ENCODE peak calls at places on chromosomes 11 and 22, in seven cellular contexts. P is EH; B is head of caudate nucleus; S is GM23248; J is fibroblast of villous mesenchyme; K is activated effector memory CD4-positive, alpha-beta T cell treated with anti-CD3 and anti-CD28 coated beads, Interleukin-2, amount 50 U/mL, for 16 hours; H is renal cortical epithelial cell. A is an unnamed sample.

GRCh38 chr11:76805206-76805913 is 22.2 kb downstream of the TSKU start:
- DNase-seq in P (peak; percentile 49), B (no peak), S (peak; percentile 56), J (peak; percentile 76), K (peak; percentile 76), H (no peak), A (peak; percentile 37)

GRCh38 chr11:120756931-120757330 is 245.4 kb downstream of the GRIK4 start:
- DNase-seq in P (no peak), B (no peak), S (no peak), J (no peak), K (no peak), H (no peak), A (no peak)

GRCh38 chr22:49975543-49976389 is 15.2 kb downstream of the PIM3 start:
- DNase-seq in P (no peak), B (peak; percentile 17), S (peak; percentile 28), J (no peak), K (peak; percentile 81), H (no peak), A (no peak)

GRCh38 chr22:39435616-39436015 is 21.2 kb upstream of the MGAT3 start:
- DNase-seq in P (no peak), B (no peak), S (no peak), J (no peak), K (no peak), H (no peak), A (no peak)

GRCh38 chr22:43144949-43145348 is 1.8 kb upstream of the MCAT start:
- DNase-seq in P (no peak), B (no peak), S (no peak), J (no peak), K (no peak), H (no peak), A (no peak)

GRCh38 chr22:43418079-43418825 is 6.4 kb downstream of the MPPED1 start:
- DNase-seq in P (no peak), B (no peak), S (no peak), J (no peak), K (no peak), H (no peak), A (no peak)

GRCh38 chr11:124865902-124866851 is 945 bp downstream of the ROBO3 start:
- DNase-seq in P (peak; percentile 32), B (peak; percentile 66), S (peak; percentile 75), J (peak; percentile 37), K (peak; percentile 82), H (no peak), A (peak; percentile 35)

GRCh38 chr11:130675917-130676316 is 227.5 kb downstream of the ADAMTS15 start:
- DNase-seq in P (no peak), B (no peak), S (peak; percentile 39), J (no peak), K (no peak), H (no peak), A (peak; percentile 26)

GRCh38 chr11:125251956-125252355 is 87.4 kb downstream of the PKNOX2 start:
- DNase-seq in P (no peak), B (no peak), S (no peak), J (no peak), K (no peak), H (no peak), A (no peak)

GRCh38 chr22:37739000-37739399 is 42.2 kb downstream of the TRIOBP start:
- DNase-seq in P (no peak), B (no peak), S (peak; percentile 79), J (peak; percentile 90), K (no peak), H (no peak), A (peak; percentile 83)

GRCh38 chr11:68314203-68314885 is 2.0 kb downstream of the LRP5 start:
- DNase-seq in P (peak; percentile 19), B (no peak), S (no peak), J (no peak), K (no peak), H (no peak), A (no peak)

GRCh38 chr11:75946531-75947530 is 131.8 kb downstream of the UVRAG start:
- DNase-seq in P (peak; percentile 46), B (no peak), S (peak; percentile 9), J (peak; percentile 80), K (no peak), H (peak; percentile 7), A (peak; percentile 79)

GRCh38 chr11:38577769-38578168 is 1979.7 kb upstream of the RAG2 start:
- DNase-seq in P (no peak), B (no peak), S (no peak), J (no peak), K (no peak), H (no peak), A (no peak)

GRCh38 chr22:30266445-30267381 is at the start of gene OSM:
- DNase-seq in P (no peak), B (peak; percentile 37), S (no peak), J (no peak), K (peak; percentile 86), H (no peak), A (no peak)

GRCh38 chr22:29190051-29190450 is 15.6 kb upstream of the EMID1 start:
- DNase-seq in P (no peak), B (no peak), S (no peak), J (no peak), K (no peak), H (no peak), A (no peak)

GRCh38 chr11:19701421-19701820 is 11.2 kb upstream of the NAV2 start:
- DNase-seq in P (no peak), B (no peak), S (peak; percentile 41), J (no peak), K (no peak), H (no peak), A (no peak)

GRCh38 chr11:71504526-71504925 is 22.5 kb upstream of the KRTAP5-7 start:
- DNase-seq in P (no peak), B (peak; percentile 29), S (no peak), J (no peak), K (no peak), H (no peak), A (no peak)

GRCh38 chr22:31734512-31734911 is 15.4 kb downstream of the PRR14L start:
- DNase-seq in P (peak; percentile 75), B (no peak), S (peak; percentile 81), J (peak; percentile 56), K (no peak), H (peak; percentile 59), A (peak; percentile 60)

GRCh38 chr11:119626910-119627305 is 102.1 kb downstream of the NECTIN1 start:
- DNase-seq in P (no peak), B (no peak), S (no peak), J (no peak), K (no peak), H (no peak), A (no peak)

GRCh38 chr22:19739448-19739895 is 16.1 kb downstream of the GP1BB start:
- DNase-seq in P (no peak), B (no peak), S (no peak), J (no peak), K (no peak), H (no peak), A (no peak)

GRCh38 chr11:27392715-27393114 is 29.7 kb upstream of the CCDC34 start:
- DNase-seq in P (peak; percentile 88), B (no peak), S (peak; percentile 67), J (peak; percentile 87), K (no peak), H (peak; percentile 75), A (peak; percentile 93)

GRCh38 chr11:57288771-57289579 is 35.8 kb downstream of the TNKS1BP1 start:
- DNase-seq in P (peak; percentile 68), B (no peak), S (peak; percentile 97), J (peak; percentile 45), K (no peak), H (peak; percentile 84), A (peak; percentile 79)

GRCh38 chr22:44326549-44326881 is 13.8 kb upstream of the SHISAL1 start:
- DNase-seq in P (no peak), B (no peak), S (peak; percentile 56), J (no peak), K (no peak), H (no peak), A (no peak)

GRCh38 chr22:46464701-46465347 is 72.6 kb downstream of the CELSR1 start:
- DNase-seq in P (no peak), B (no peak), S (no peak), J (no peak), K (no peak), H (no peak), A (no peak)

GRCh38 chr11:96154802-96155520 is 188.0 kb downstream of the MAML2 start:
- DNase-seq in P (peak; percentile 92), B (no peak), S (peak; percentile 81), J (peak; percentile 62), K (no peak), H (peak; percentile 74), A (peak; percentile 70)